ENCODE peak calls at places on chromosomes 3 and 15, in four cellular contexts. One of them, this sample, is unnamed.

GRCh38 chr3:61627768-61628185 is 66.4 kb downstream of the PTPRG start:
- DNase-seq in HCT116: no peak
- DNase-seq in glutamatergic neuron: no peak
- DNase-seq in GM20000: no peak
- DNase-seq in this sample: no peak

GRCh38 chr15:77376770-77377169 is 43.1 kb downstream of the PEAK1 start:
- DNase-seq in glutamatergic neuron: no peak
- DNase-seq in HCT116: no peak
- DNase-seq in GM20000: no peak
- DNase-seq in this sample: no peak

GRCh38 chr3:38165722-38166387 is 518 bp downstream of the OXSR1 start:
- DNase-seq in GM20000: no peak
- DNase-seq in HCT116: no peak
- DNase-seq in glutamatergic neuron: peak; percentile 74
- DNase-seq in this sample: peak; percentile 28

GRCh38 chr15:64634576-64635485 is 140.6 kb downstream of the RBPMS2 start:
- DNase-seq in glutamatergic neuron: peak; percentile 40
- DNase-seq in HCT116: no peak
- DNase-seq in GM20000: no peak
- DNase-seq in this sample: no peak

GRCh38 chr15:68032672-68033071 is 21.4 kb upstream of the PIAS1 start:
- DNase-seq in HCT116: no peak
- DNase-seq in GM20000: peak; percentile 49
- DNase-seq in glutamatergic neuron: no peak
- DNase-seq in this sample: peak; percentile 52

GRCh38 chr3:26558257-26558656 is 64.3 kb upstream of the LRRC3B start:
- DNase-seq in GM20000: no peak
- DNase-seq in HCT116: no peak
- DNase-seq in glutamatergic neuron: no peak
- DNase-seq in this sample: no peak

GRCh38 chr15:64651573-64652260 is 123.7 kb downstream of the RBPMS2 start:
- DNase-seq in GM20000: peak; percentile 59
- DNase-seq in HCT116: no peak
- DNase-seq in glutamatergic neuron: no peak
- DNase-seq in this sample: peak; percentile 63

GRCh38 chr3:82005266-82005665 is 243.8 kb upstream of the GBE1 start:
- DNase-seq in HCT116: no peak
- DNase-seq in GM20000: no peak
- DNase-seq in glutamatergic neuron: no peak
- DNase-seq in this sample: no peak

GRCh38 chr3:23810342-23811116 is 4.8 kb downstream of the UBE2E1 start:
- DNase-seq in GM20000: peak; percentile 76
- DNase-seq in HCT116: no peak
- DNase-seq in glutamatergic neuron: peak; percentile 73
- DNase-seq in this sample: peak; percentile 59

GRCh38 chr3:120450914-120451669 is at the start of gene FSTL1:
- DNase-seq in HCT116: no peak
- DNase-seq in glutamatergic neuron: peak; percentile 77
- DNase-seq in GM20000: peak; percentile 22
- DNase-seq in this sample: no peak

GRCh38 chr3:4474683-4475490 is 7.8 kb upstream of the SUMF1 start:
- DNase-seq in glutamatergic neuron: no peak
- DNase-seq in GM20000: no peak
- DNase-seq in HCT116: no peak
- DNase-seq in this sample: no peak

GRCh38 chr3:132254076-132254755 is 63.0 kb upstream of the ACP3 start:
- DNase-seq in glutamatergic neuron: no peak
- DNase-seq in GM20000: no peak
- DNase-seq in HCT116: no peak
- DNase-seq in this sample: no peak

GRCh38 chr15:67736810-67737209 is 88.5 kb upstream of the SKOR1 start:
- DNase-seq in glutamatergic neuron: no peak
- DNase-seq in HCT116: no peak
- DNase-seq in GM20000: no peak
- DNase-seq in this sample: no peak

GRCh38 chr3:146896711-146897110 is 291.6 kb upstream of the PLSCR5 start:
- DNase-seq in HCT116: no peak
- DNase-seq in glutamatergic neuron: no peak
- DNase-seq in GM20000: no peak
- DNase-seq in this sample: no peak

GRCh38 chr15:72784233-72784876 is 797 bp upstream of the ADPGK start:
- DNase-seq in HCT116: peak; percentile 59
- DNase-seq in GM20000: peak; percentile 70
- DNase-seq in glutamatergic neuron: no peak
- DNase-seq in this sample: peak; percentile 59

GRCh38 chr3:15086263-15086662 is 12.7 kb downstream of the RBSN start:
- DNase-seq in GM20000: no peak
- DNase-seq in glutamatergic neuron: no peak
- DNase-seq in HCT116: no peak
- DNase-seq in this sample: no peak

GRCh38 chr3:148992027-148992634 is 791 bp downstream of the GYG1 start:
- DNase-seq in HCT116: no peak
- DNase-seq in GM20000: peak; percentile 62
- DNase-seq in glutamatergic neuron: peak; percentile 56
- DNase-seq in this sample: peak; percentile 50

GRCh38 chr3:25532763-25533162 is 104.7 kb downstream of the RARB start:
- DNase-seq in GM20000: peak; percentile 11
- DNase-seq in glutamatergic neuron: peak; percentile 22
- DNase-seq in HCT116: peak; percentile 26
- DNase-seq in this sample: peak; percentile 8

GRCh38 chr3:195133462-195133861 is 137.5 kb downstream of the XXYLT1 start:
- DNase-seq in HCT116: no peak
- DNase-seq in GM20000: no peak
- DNase-seq in glutamatergic neuron: no peak
- DNase-seq in this sample: no peak

GRCh38 chr3:53161345-53161819 is 373 bp downstream of the PRKCD start:
- DNase-seq in glutamatergic neuron: peak; percentile 36
- DNase-seq in GM20000: peak; percentile 63
- DNase-seq in HCT116: no peak
- DNase-seq in this sample: peak; percentile 62

GRCh38 chr3:174949523-174949922 is 90.4 kb downstream of the NAALADL2 start:
- DNase-seq in GM20000: no peak
- DNase-seq in HCT116: no peak
- DNase-seq in glutamatergic neuron: no peak
- DNase-seq in this sample: no peak

GRCh38 chr3:25584011-25584789 is 80.5 kb downstream of the TOP2B start:
- DNase-seq in glutamatergic neuron: no peak
- DNase-seq in GM20000: no peak
- DNase-seq in HCT116: no peak
- DNase-seq in this sample: no peak

GRCh38 chr3:174408310-174408709 is 450.8 kb upstream of the NAALADL2 start:
- DNase-seq in GM20000: no peak
- DNase-seq in HCT116: no peak
- DNase-seq in glutamatergic neuron: no peak
- DNase-seq in this sample: no peak

GRCh38 chr15:57382969-57383368 is 6.7 kb downstream of the CGNL1 start:
- DNase-seq in glutamatergic neuron: no peak
- DNase-seq in HCT116: no peak
- DNase-seq in GM20000: no peak
- DNase-seq in this sample: no peak

GRCh38 chr3:128846501-128846900 is 32.9 kb upstream of the ACAD9 start:
- DNase-seq in HCT116: no peak
- DNase-seq in glutamatergic neuron: no peak
- DNase-seq in GM20000: no peak
- DNase-seq in this sample: peak; percentile 16

GRCh38 chr3:12107071-12107713 is 51.5 kb downstream of the TIMP4 start:
- DNase-seq in glutamatergic neuron: no peak
- DNase-seq in HCT116: no peak
- DNase-seq in GM20000: no peak
- DNase-seq in this sample: no peak

GRCh38 chr3:16552757-16553156 is 39.3 kb upstream of the RFTN1 start:
- DNase-seq in HCT116: no peak
- DNase-seq in GM20000: no peak
- DNase-seq in glutamatergic neuron: no peak
- DNase-seq in this sample: no peak

GRCh38 chr15:80480909-80481308 is 76.7 kb downstream of the ARNT2 start:
- DNase-seq in HCT116: no peak
- DNase-seq in glutamatergic neuron: no peak
- DNase-seq in GM20000: no peak
- DNase-seq in this sample: no peak

GRCh38 chr3:158768361-158768787 is 33.5 kb upstream of the MFSD1 start:
- DNase-seq in HCT116: no peak
- DNase-seq in glutamatergic neuron: peak; percentile 29
- DNase-seq in GM20000: no peak
- DNase-seq in this sample: no peak

DNA sequence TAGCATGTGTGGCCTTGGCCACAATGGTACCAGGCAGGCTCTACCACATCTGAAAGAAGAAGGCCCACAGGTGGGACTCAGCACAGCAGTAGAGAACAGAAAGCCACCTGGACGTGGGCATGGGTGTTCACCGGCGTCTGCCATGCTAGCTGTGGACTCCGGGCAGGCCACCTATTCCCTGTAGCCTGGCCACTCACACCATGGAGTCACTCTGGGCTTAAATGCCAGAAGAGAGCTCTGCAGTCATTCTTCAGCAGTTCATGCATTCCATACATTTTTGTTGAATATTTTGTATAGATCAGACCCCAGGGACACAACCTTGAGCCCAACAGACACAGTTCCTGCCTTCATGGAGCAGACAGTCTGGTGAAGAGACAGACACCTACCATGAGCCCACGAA is 138.6 kb downstream of the SRGAP3 start:
- DNase-seq in GM20000: no peak
- DNase-seq in HCT116: no peak
- DNase-seq in glutamatergic neuron: no peak
- DNase-seq in this sample: no peak
- TF ChIP-seq CTCF in GM20000: no peak
- TF ChIP-seq CTCF in HCT116: no peak
- TF ChIP-seq CTCF in glutamatergic neuron: no peak
- TF ChIP-seq CTCF in this sample: no peak

GRCh38 chr15:52805351-52806283 is 15.5 kb upstream of the ONECUT1 start:
- DNase-seq in GM20000: peak; percentile 45
- DNase-seq in glutamatergic neuron: peak; percentile 75
- DNase-seq in HCT116: no peak
- DNase-seq in this sample: peak; percentile 31
- TF ChIP-seq CTCF in GM20000: no peak
- TF ChIP-seq CTCF in glutamatergic neuron: peak; percentile 38
- TF ChIP-seq CTCF in HCT116: no peak
- TF ChIP-seq CTCF in this sample: no peak

DNA sequence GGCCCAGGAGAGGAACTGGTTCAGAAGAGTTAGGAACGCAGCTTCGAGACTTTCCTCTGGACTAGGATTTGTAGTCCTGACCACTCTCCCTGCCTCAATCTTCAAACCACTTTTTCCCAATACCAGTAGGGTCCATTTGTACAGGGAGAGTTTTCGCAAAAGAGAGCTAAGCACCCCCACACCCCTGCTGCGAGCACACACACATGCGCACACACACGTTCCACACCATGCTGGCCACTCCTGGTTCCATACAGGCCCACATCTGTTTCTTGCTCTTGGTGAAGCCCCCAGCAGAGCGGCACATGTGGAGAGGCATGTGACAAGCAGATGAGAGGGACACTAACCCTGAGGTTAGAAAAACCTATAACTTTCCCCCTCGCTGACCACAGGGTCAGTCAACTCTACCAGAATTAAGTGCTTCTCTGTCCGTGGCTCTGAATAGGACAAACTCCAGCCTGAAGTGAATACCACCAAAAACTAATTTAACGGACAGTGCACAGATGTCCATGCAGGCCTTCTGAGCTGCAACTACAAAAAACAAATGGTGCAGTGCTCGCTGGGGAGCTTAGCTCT is 59.5 kb downstream of the ADCY5 start:
- DNase-seq in glutamatergic neuron: no peak
- DNase-seq in GM20000: no peak
- DNase-seq in HCT116: no peak
- DNase-seq in this sample: no peak
- TF ChIP-seq CTCF in glutamatergic neuron: no peak
- TF ChIP-seq CTCF in GM20000: no peak
- TF ChIP-seq CTCF in HCT116: no peak
- TF ChIP-seq CTCF in this sample: no peak

GRCh38 chr3:129938140-129938930 is 36.2 kb upstream of the TRH start:
- DNase-seq in HCT116: no peak
- DNase-seq in GM20000: no peak
- DNase-seq in glutamatergic neuron: no peak
- DNase-seq in this sample: no peak
- TF ChIP-seq CTCF in HCT116: peak; percentile 43
- TF ChIP-seq CTCF in GM20000: no peak
- TF ChIP-seq CTCF in glutamatergic neuron: peak; percentile 48
- TF ChIP-seq CTCF in this sample: no peak

GRCh38 chr3:39724233-39724846 is 85.1 kb upstream of the MYRIP start:
- DNase-seq in HCT116: no peak
- DNase-seq in GM20000: no peak
- DNase-seq in glutamatergic neuron: no peak
- DNase-seq in this sample: no peak
- TF ChIP-seq CTCF in HCT116: peak; percentile 15
- TF ChIP-seq CTCF in GM20000: no peak
- TF ChIP-seq CTCF in glutamatergic neuron: no peak
- TF ChIP-seq CTCF in this sample: no peak

DNA sequence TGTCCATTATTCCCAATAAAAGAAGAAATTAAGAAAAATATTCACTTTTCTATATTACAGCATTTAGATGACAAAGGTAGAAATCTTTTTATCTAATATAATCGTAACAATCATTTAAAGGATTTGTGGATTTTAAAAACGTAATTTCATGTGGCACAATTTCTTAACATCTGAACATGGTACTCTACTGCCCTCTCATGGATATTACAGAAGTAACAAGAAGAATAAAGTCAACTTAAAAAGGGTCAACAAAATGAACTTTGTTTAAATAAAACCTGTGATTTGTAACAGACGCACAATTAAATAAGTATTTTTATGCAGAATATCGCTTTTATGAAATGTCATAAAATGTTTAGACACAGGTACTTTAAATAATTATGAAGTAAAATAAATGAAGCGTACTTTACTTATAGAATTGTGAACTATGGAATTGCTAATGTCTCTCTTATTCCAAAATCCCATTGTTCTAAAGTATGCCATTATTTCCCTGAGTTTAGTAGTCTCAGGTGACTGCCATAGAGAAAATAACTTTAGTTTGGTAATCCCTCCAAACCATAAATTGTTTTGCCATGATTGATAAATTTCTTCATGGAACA is 366.8 kb upstream of the ZNF385D start:
- DNase-seq in HCT116: peak; percentile 6
- DNase-seq in GM20000: peak; percentile 10
- DNase-seq in glutamatergic neuron: no peak
- DNase-seq in this sample: no peak
- TF ChIP-seq CTCF in HCT116: peak; percentile 24
- TF ChIP-seq CTCF in GM20000: no peak
- TF ChIP-seq CTCF in glutamatergic neuron: peak; percentile 73
- TF ChIP-seq CTCF in this sample: peak; percentile 66

GRCh38 chr15:89090791-89091666 is 2.8 kb downstream of the ABHD2 start:
- DNase-seq in glutamatergic neuron: peak; percentile 27
- DNase-seq in HCT116: no peak
- DNase-seq in GM20000: peak; percentile 24
- DNase-seq in this sample: peak; percentile 24
- TF ChIP-seq CTCF in glutamatergic neuron: no peak
- TF ChIP-seq CTCF in HCT116: no peak
- TF ChIP-seq CTCF in GM20000: no peak
- TF ChIP-seq CTCF in this sample: no peak